ENCODE peak calls at places on chromosomes 16 and 17, in four cellular contexts. I, E, G and B are unnamed samples.

GRCh38 chr16:49731911-49732310 is 124.0 kb downstream of the ZNF423 start:
- DNase-seq in E (no peak), I (no peak), G (no peak), B (no peak)

GRCh38 chr16:30367349-30368009 is 2.8 kb downstream of the TBC1D10B start:
- DNase-seq in G (no peak), I (no peak), E (no peak), B (no peak)

GRCh38 chr17:78979780-78980623 is at the start of gene LGALS3BP:
- DNase-seq in G (peak), I (peak), E (peak), B (no peak)

GRCh38 chr16:10180771-10181163 is 1.5 kb downstream of the GRIN2A start:
- DNase-seq in E (peak), G (peak), I (no peak), B (no peak)

GRCh38 chr17:41913798-41914197 is 5.0 kb downstream of the ACLY start:
- DNase-seq in E (peak), G (no peak), I (no peak), B (no peak)

GRCh38 chr16:68590201-68590994 is 51.3 kb downstream of the ZFP90 start:
- DNase-seq in G (peak), E (peak), I (peak), B (peak)

GRCh38 chr17:82282239-82283207 is 9.0 kb upstream of the CSNK1D start:
- DNase-seq in E (no peak), I (no peak), G (no peak), B (no peak)

GRCh38 chr17:9199474-9200196 is 178.3 kb downstream of the NTN1 start:
- DNase-seq in I (no peak), G (no peak), E (peak), B (no peak)

GRCh38 chr16:63737633-63738032 is 1384.2 kb downstream of the CDH11 start:
- DNase-seq in E (no peak), I (no peak), G (no peak), B (no peak)

GRCh38 chr16:78504391-78504945 is 405.0 kb downstream of the WWOX start:
- DNase-seq in I (no peak), G (no peak), E (no peak), B (no peak)